ENCODE peak calls at places on chromosomes 3 and 15, in ten cellular contexts. F, T, W, Z, V, L, A, M, J and E are unnamed samples.

GRCh38 chr3:147408180-147409105 is 722 bp upstream of the ZIC1 start:
- DNase-seq in F (peak; percentile 74), T (no peak), W (no peak), Z (no peak), V (no peak), L (no peak), A (no peak), M (no peak), J (peak; percentile 56), E (no peak)

GRCh38 chr3:142152349-142152748 is 3.0 kb upstream of the TFDP2 start:
- DNase-seq in F (no peak), T (no peak), W (no peak), Z (no peak), V (no peak), L (peak; percentile 21), A (no peak), M (no peak), J (no peak), E (no peak)

GRCh38 chr3:53174346-53175250 is 13.6 kb downstream of the PRKCD start:
- DNase-seq in F (no peak), T (no peak), W (no peak), Z (no peak), V (no peak), L (no peak), A (no peak), M (no peak), J (no peak), E (no peak)

GRCh38 chr15:33789141-33789540 is 179.2 kb upstream of the CHRM5 start:
- DNase-seq in F (peak; percentile 69), T (no peak), W (no peak), Z (no peak), V (no peak), L (no peak), A (no peak), M (no peak), J (no peak), E (no peak)

GRCh38 chr3:72446406-72447058 is 401.7 kb downstream of the SHQ1 start:
- DNase-seq in F (peak; percentile 54), T (no peak), W (peak; percentile 17), Z (no peak), V (peak; percentile 94), L (no peak), A (no peak), M (peak; percentile 25), J (no peak), E (no peak)

GRCh38 chr3:12383218-12383617 is 94.3 kb downstream of the PPARG start:
- DNase-seq in F (no peak), T (no peak), W (no peak), Z (no peak), V (no peak), L (no peak), A (no peak), M (no peak), J (no peak), E (no peak)

GRCh38 chr3:135576786-135577185 is 388.7 kb upstream of the PPP2R3A start:
- DNase-seq in F (no peak), T (no peak), W (no peak), Z (no peak), V (no peak), L (no peak), A (no peak), M (no peak), J (no peak), E (no peak)

GRCh38 chr15:40436116-40436891 is 4.4 kb upstream of the BAHD1 start:
- DNase-seq in F (peak; percentile 48), T (no peak), W (no peak), Z (no peak), V (no peak), L (no peak), A (no peak), M (no peak), J (no peak), E (peak; percentile 47)

GRCh38 chr3:79490165-79491028 is 277.4 kb downstream of the ROBO1 start:
- DNase-seq in F (peak; percentile 76), T (peak; percentile 65), W (peak; percentile 55), Z (peak; percentile 52), V (no peak), L (no peak), A (no peak), M (peak; percentile 94), J (peak; percentile 3), E (peak; percentile 75)

GRCh38 chr3:123660900-123661299 is 76.0 kb upstream of the HACD2 start:
- DNase-seq in F (peak; percentile 95), T (peak; percentile 94), W (peak; percentile 93), Z (peak; percentile 91), V (peak; percentile 86), L (no peak), A (peak; percentile 90), M (peak; percentile 98), J (no peak), E (peak; percentile 85)

GRCh38 chr15:39785806-39786205 is 3.2 kb upstream of the FSIP1 start:
- DNase-seq in F (no peak), T (no peak), W (no peak), Z (no peak), V (no peak), L (no peak), A (no peak), M (no peak), J (no peak), E (no peak)

GRCh38 chr3:24522155-24522579 is 27.5 kb upstream of the THRB start:
- DNase-seq in F (no peak), T (no peak), W (no peak), Z (no peak), V (peak; percentile 81), L (no peak), A (no peak), M (no peak), J (peak; percentile 15), E (no peak)

GRCh38 chr15:72199721-72200212 is 2.2 kb upstream of the GRAMD2A start:
- DNase-seq in F (peak; percentile 74), T (peak; percentile 82), W (peak; percentile 87), Z (peak; percentile 80), V (peak; percentile 88), L (peak; percentile 89), A (peak; percentile 74), M (peak; percentile 28), J (peak; percentile 59), E (peak; percentile 85)

GRCh38 chr3:144361002-144361401 is 389.4 kb downstream of the DIPK2A start:
- DNase-seq in F (no peak), T (no peak), W (no peak), Z (no peak), V (no peak), L (no peak), A (no peak), M (no peak), J (no peak), E (no peak)
- H3K4me1 ChIP-seq in F (no peaks in the 10 kb centered on the region), T (no peaks in the 10 kb centered on the region), W (no peaks in the 10 kb centered on the region), Z (no peaks in the 10 kb centered on the region), V (no peaks in the 10 kb centered on the region), L (no peaks in the 10 kb centered on the region), A (no peaks in the 10 kb centered on the region), M (no peaks in the 10 kb centered on the region), J (no peaks in the 10 kb centered on the region), E (no peaks in the 10 kb centered on the region)

GRCh38 chr3:172989373-172989772 is 151.7 kb downstream of the SPATA16 start:
- DNase-seq in F (no peak), T (no peak), W (no peak), Z (no peak), V (no peak), L (no peak), A (no peak), M (no peak), J (no peak), E (no peak)

GRCh38 chr3:172991424-172991996 is 149.5 kb downstream of the SPATA16 start:
- DNase-seq in F (no peak), T (no peak), W (no peak), Z (no peak), V (no peak), L (no peak), A (no peak), M (no peak), J (no peak), E (no peak)

GRCh38 chr3:172993412-172993811 is 147.6 kb downstream of the SPATA16 start:
- DNase-seq in F (no peak), T (no peak), W (no peak), Z (no peak), V (no peak), L (no peak), A (no peak), M (no peak), J (no peak), E (no peak)
- H3K4me1 ChIP-seq in F (no peaks in the 10 kb centered on the region), T (no peaks in the 10 kb centered on the region), W (no peaks in the 10 kb centered on the region), Z (no peaks in the 10 kb centered on the region), V (no peaks in the 10 kb centered on the region), L (no peaks in the 10 kb centered on the region), A (no peaks in the 10 kb centered on the region), M (no peaks in the 10 kb centered on the region), J (peaks cover 8% of the 10 kb centered on the region), E (no peaks in the 10 kb centered on the region)

GRCh38 chr3:185716436-185717090 is 108.3 kb downstream of the IGF2BP2 start:
- DNase-seq in F (no peak), T (no peak), W (no peak), Z (no peak), V (no peak), L (no peak), A (no peak), M (no peak), J (no peak), E (no peak)
- H3K4me1 ChIP-seq in F (peaks cover 51% of the 10 kb centered on the region), T (peaks cover 15% of the 10 kb centered on the region), W (no peaks in the 10 kb centered on the region), Z (peaks cover 14% of the 10 kb centered on the region), V (no peaks in the 10 kb centered on the region), L (peaks cover 23% of the 10 kb centered on the region), A (peaks cover 6% of the 10 kb centered on the region), M (peaks cover 37% of the 10 kb centered on the region), J (peaks cover 28% of the 10 kb centered on the region), E (no peaks in the 10 kb centered on the region)

GRCh38 chr3:172043233-172043632 is 3.9 kb downstream of the FNDC3B start:
- DNase-seq in F (no peak), T (no peak), W (no peak), Z (no peak), V (no peak), L (no peak), A (no peak), M (no peak), J (no peak), E (no peak)

GRCh38 chr3:172042136-172042535 is 2.8 kb downstream of the FNDC3B start:
- DNase-seq in F (peak; percentile 60), T (no peak), W (no peak), Z (no peak), V (no peak), L (no peak), A (no peak), M (no peak), J (no peak), E (no peak)

GRCh38 chr3:172040976-172041963 is 1.9 kb downstream of the FNDC3B start:
- DNase-seq in F (peak; percentile 82), T (peak; percentile 66), W (peak; percentile 19), Z (no peak), V (no peak), L (peak; percentile 24), A (peak; percentile 41), M (peak; percentile 43), J (no peak), E (peak; percentile 32)

GRCh38 chr3:172044833-172045585 is 5.6 kb downstream of the FNDC3B start:
- DNase-seq in F (peak; percentile 33), T (no peak), W (no peak), Z (no peak), V (no peak), L (no peak), A (no peak), M (no peak), J (no peak), E (no peak)

DNA sequence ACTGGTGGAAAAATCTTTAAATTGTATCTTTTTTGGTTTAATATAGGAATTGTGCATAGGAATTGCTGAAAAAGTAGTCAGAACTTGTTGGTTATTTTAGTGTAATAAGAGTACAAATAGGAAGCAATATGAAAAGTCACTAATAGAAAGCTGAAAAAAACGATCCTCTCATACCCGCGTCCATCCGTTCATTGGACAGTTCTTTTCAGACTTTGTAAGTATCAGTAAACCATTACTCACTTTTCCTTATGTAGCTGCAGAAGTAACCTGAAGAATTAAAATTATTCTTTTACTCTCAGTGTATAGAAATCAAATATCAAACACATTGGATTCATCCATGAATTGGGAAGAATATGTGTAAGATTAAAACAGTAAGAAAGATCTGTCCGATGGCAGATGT is 4.4 kb downstream of the FNDC3B start:
- DNase-seq in F (peak; percentile 44), T (no peak), W (no peak), Z (no peak), V (no peak), L (no peak), A (no peak), M (no peak), J (no peak), E (no peak)
- H3K4me1 ChIP-seq in F (peaks cover 56% of the 10 kb centered on the region), T (peaks cover 46% of the 10 kb centered on the region), W (no peaks in the 10 kb centered on the region), Z (peaks cover 65% of the 10 kb centered on the region), V (peaks cover 47% of the 10 kb centered on the region), L (peaks cover 59% of the 10 kb centered on the region), A (peaks cover 43% of the 10 kb centered on the region), M (peaks cover 34% of the 10 kb centered on the region), J (peaks cover 5% of the 10 kb centered on the region), E (peaks cover 62% of the 10 kb centered on the region)